ENCODE peak calls at places on chromosomes 11 and 22, in ten cellular contexts. P is GM12865; G is heart right ventricle; Y is MM.1S; S is gastrocnemius medialis; V is foreskin fibroblast; Q is body of pancreas; K is mammary epithelial cell; U is fibroblast of the aortic adventitia; E is naive thymus-derived CD4-positive, alpha-beta T cell. Z is an unnamed sample.

GRCh38 chr22:38417252-38418060 is 37.5 kb downstream of the KCNJ4 start:
- DNase-seq in Q (no peak), P (no peak), V (no peak), E (no peak), U (no peak), G (no peak), Y (no peak), S (no peak), K (no peak), Z (no peak)

GRCh38 chr11:97966901-97967300 is 1053.8 kb upstream of the CNTN5 start:
- DNase-seq in S (no peak), Y (no peak), E (no peak), Q (no peak), P (no peak), U (no peak), V (no peak), G (no peak), K (no peak), Z (no peak)

GRCh38 chr11:116856423-116856822 is 19.0 kb upstream of the APOA1 start:
- DNase-seq in K (no peak), E (no peak), Y (no peak), V (no peak), Q (no peak), P (no peak), S (no peak), U (no peak), G (no peak), Z (no peak)

GRCh38 chr11:47924184-47924671 is 56.1 kb upstream of the PTPRJ start:
- DNase-seq in U (peak), E (no peak), Q (peak), Y (no peak), K (peak), V (peak), P (no peak), S (no peak), G (no peak), Z (no peak)

GRCh38 chr11:83047515-83048225 is 24.0 kb downstream of the RAB30 start:
- DNase-seq in V (peak), K (no peak), S (no peak), P (no peak), Y (no peak), U (peak), Q (no peak), G (no peak), E (no peak), Z (no peak)

GRCh38 chr11:80240245-80240644 is 799.4 kb upstream of the TENM4 start:
- DNase-seq in U (no peak), Y (no peak), G (no peak), S (no peak), P (no peak), E (no peak), Q (no peak), V (no peak), K (no peak), Z (no peak)

GRCh38 chr11:69010964-69011623 is 2.0 kb downstream of the MRGPRF start:
- DNase-seq in S (peak), Q (peak), V (peak), E (no peak), U (peak), Y (no peak), P (no peak), K (peak), G (peak), Z (peak)

GRCh38 chr11:80432051-80432450 is 991.2 kb upstream of the TENM4 start:
- DNase-seq in S (no peak), Y (no peak), P (no peak), Q (no peak), U (no peak), E (no peak), V (no peak), K (no peak), G (no peak), Z (no peak)

GRCh38 chr11:126140932-126141291 is 70.5 kb downstream of the RPUSD4 start:
- DNase-seq in Y (no peak), P (no peak), V (peak), E (no peak), Q (peak), K (no peak), S (no peak), G (peak), U (peak), Z (no peak)

GRCh38 chr11:64447717-64448598 is 89.0 kb downstream of the RPS6KA4 start:
- DNase-seq in E (no peak), Q (peak), G (peak), Y (no peak), V (peak), U (peak), S (peak), K (no peak), P (peak), Z (no peak)

GRCh38 chr22:24920029-24920428 is 26.5 kb downstream of the LHFPL7 start:
- DNase-seq in Y (no peak), G (no peak), P (no peak), S (no peak), Q (no peak), K (no peak), V (no peak), U (no peak), E (no peak), Z (no peak)

GRCh38 chr22:50732681-50733080 is 5.3 kb upstream of the ACR start:
- DNase-seq in K (no peak), Y (no peak), Q (no peak), V (no peak), E (peak), P (no peak), S (no peak), G (peak), U (no peak), Z (no peak)

GRCh38 chr11:65210361-65210731 is 28.6 kb downstream of the CAPN1 start:
- DNase-seq in P (no peak), U (no peak), E (no peak), Y (no peak), Q (no peak), G (no peak), V (no peak), S (no peak), K (no peak), Z (no peak)

GRCh38 chr11:72848846-72849466 is 34.7 kb downstream of the ATG16L2 start:
- DNase-seq in U (peak), K (peak), V (peak), G (peak), P (peak), Y (peak), E (no peak), Q (peak), S (no peak), Z (no peak)

GRCh38 chr22:35726933-35727332 is 9.3 kb downstream of the APOL5 start:
- DNase-seq in Q (no peak), Y (no peak), S (no peak), V (no peak), P (no peak), K (no peak), G (no peak), U (no peak), E (no peak), Z (no peak)

GRCh38 chr22:20956258-20957117 is 10.6 kb upstream of the AIFM3 start:
- DNase-seq in P (no peak), Y (no peak), G (no peak), K (peak), U (peak), S (no peak), V (peak), Q (peak), E (no peak), Z (no peak)

GRCh38 chr11:67118059-67118766 is 850 bp upstream of the KDM2A start:
- DNase-seq in G (peak), Y (peak), S (peak), E (peak), P (peak), U (no peak), K (no peak), Q (peak), V (peak), Z (no peak)

GRCh38 chr11:64919627-64920026 is 2.6 kb upstream of the ATG2A start:
- DNase-seq in V (peak), G (no peak), S (no peak), U (no peak), E (no peak), Y (no peak), P (no peak), K (no peak), Q (no peak), Z (no peak)

GRCh38 chr11:2511421-2512369 is 66.9 kb downstream of the KCNQ1 start:
- DNase-seq in E (no peak), S (peak), G (peak), K (no peak), Q (peak), V (no peak), P (no peak), Y (no peak), U (no peak), Z (no peak)

GRCh38 chr11:67572747-67573419 is 10.7 kb upstream of the GSTP1 start:
- DNase-seq in K (peak), S (peak), U (peak), Q (peak), V (peak), E (no peak), P (peak), Y (peak), G (peak), Z (peak)

GRCh38 chr11:2975594-2975993 is 16.5 kb downstream of the NAP1L4 start:
- DNase-seq in Y (peak), E (no peak), P (peak), U (peak), K (no peak), G (peak), V (peak), S (peak), Q (peak), Z (no peak)

GRCh38 chr11:82546556-82547162 is 187.0 kb downstream of the FAM181B start:
- DNase-seq in U (no peak), P (no peak), K (no peak), Y (no peak), E (no peak), S (no peak), G (no peak), V (no peak), Q (peak), Z (no peak)

GRCh38 chr22:46798041-46798365 is 35.6 kb downstream of the TBC1D22A start:
- DNase-seq in Y (no peak), G (no peak), E (no peak), Q (no peak), P (no peak), V (no peak), S (no peak), U (no peak), K (no peak), Z (no peak)

DNA sequence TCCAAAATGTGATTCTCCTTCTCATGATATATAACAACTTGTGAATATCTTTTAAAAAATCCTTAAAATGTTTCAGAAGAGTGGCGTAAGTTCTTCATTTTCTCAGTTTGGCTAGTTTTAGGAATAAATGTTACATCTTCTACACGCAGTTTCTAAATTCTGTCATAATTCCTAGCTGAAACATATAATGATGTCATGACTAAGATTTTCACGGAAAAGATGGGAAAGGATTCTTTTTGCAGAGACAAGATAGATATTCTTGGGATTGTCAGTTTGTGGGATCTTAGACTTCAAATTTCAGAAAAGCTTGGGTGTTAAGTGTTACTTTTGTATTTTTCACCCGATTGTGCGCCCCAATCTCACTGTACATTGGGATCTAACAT is 1.7 kb downstream of the EED start:
- DNase-seq in K (no peak), Q (no peak), P (no peak), G (no peak), U (peak), Y (no peak), V (no peak), E (no peak), S (no peak), Z (no peak)
- H3K4me3 ChIP-seq in K (peak), Q (peak), P (peak), G (peak), U (peak), Y (peak), V (peak), E (peak), S (peak), Z (peak)

GRCh38 chr11:36053314-36053713 is 109.5 kb downstream of the LDLRAD3 start:
- DNase-seq in K (no peak), U (no peak), S (no peak), Y (no peak), E (no peak), G (no peak), V (no peak), P (no peak), Q (no peak), Z (no peak)
- H3K4me3 ChIP-seq in K (no peak), U (no peak), S (no peak), Y (no peak), E (no peak), G (no peak), V (no peak), P (no peak), Q (no peak), Z (no peak)

GRCh38 chr22:27335102-27335660 is 466.4 kb downstream of the MN1 start:
- DNase-seq in Q (no peak), S (no peak), U (no peak), P (no peak), Y (no peak), K (no peak), G (no peak), V (no peak), E (no peak), Z (no peak)

GRCh38 chr22:27329966-27330645 is 471.4 kb downstream of the MN1 start:
- DNase-seq in V (no peak), Y (no peak), K (no peak), P (no peak), G (no peak), S (no peak), E (no peak), Q (no peak), U (no peak), Z (no peak)

GRCh38 chr22:27327981-27328721 is 473.4 kb downstream of the MN1 start:
- DNase-seq in V (no peak), Y (no peak), U (no peak), P (no peak), Q (no peak), G (no peak), E (no peak), S (no peak), K (no peak), Z (no peak)

GRCh38 chr22:27329471-27329870 is 472.1 kb downstream of the MN1 start:
- DNase-seq in Q (no peak), U (no peak), P (no peak), S (no peak), Y (no peak), K (no peak), G (no peak), V (no peak), E (no peak), Z (no peak)

DNA sequence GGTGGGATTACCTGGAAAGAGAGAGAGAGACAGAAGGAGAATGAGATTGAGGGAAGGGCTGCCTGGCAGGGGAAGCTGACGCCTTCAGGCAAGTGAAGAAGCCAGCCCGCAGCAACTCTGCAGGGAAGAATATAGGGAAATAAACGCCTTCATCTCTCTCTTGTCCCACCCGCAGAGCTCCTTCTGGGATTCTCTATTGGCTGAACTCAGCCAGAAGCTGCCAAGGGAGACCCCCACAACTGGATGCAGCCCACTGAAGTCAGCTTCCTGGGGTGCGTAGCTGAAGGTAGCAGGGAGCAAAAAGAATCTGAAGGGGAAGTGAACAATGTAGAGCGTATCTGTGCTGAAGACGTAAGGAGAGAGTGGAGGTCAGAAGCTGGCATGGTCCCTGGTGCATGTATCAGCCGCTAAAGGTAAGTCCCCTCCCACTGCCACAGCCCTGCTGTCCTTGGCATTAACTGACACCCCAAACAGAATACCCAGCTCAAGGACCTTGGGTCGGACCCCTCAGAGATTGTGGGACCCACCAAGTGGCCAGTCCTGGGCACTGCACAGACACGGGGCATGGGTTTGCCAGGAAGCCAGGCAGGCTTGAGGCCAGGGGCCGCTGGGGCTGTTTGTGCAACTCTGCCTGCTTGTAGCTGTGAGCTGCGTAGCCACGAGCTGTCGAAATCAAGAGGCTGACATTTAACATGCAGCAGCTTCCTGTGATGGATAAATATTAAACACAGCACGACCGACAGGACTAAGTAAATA is 469.9 kb downstream of the MN1 start:
- DNase-seq in K (no peak), Q (peak), P (no peak), U (peak), Y (no peak), E (no peak), S (no peak), G (peak), V (peak), Z (peak)
- H3K4me3 ChIP-seq in K (no peak), Q (no peak), P (no peak), U (no peak), Y (no peak), E (no peak), S (no peak), G (no peak), V (no peak), Z (no peak)

GRCh38 chr11:104917259-104918112 is 19.2 kb upstream of the CASP12 start:
- DNase-seq in Q (no peak), S (no peak), E (no peak), Y (no peak), U (no peak), P (no peak), K (no peak), V (peak), G (no peak), Z (no peak)

GRCh38 chr11:104916442-104916841 is 18.2 kb upstream of the CASP12 start:
- DNase-seq in Q (no peak), S (no peak), G (no peak), Y (no peak), K (no peak), P (no peak), U (no peak), V (peak), E (no peak), Z (no peak)

DNA sequence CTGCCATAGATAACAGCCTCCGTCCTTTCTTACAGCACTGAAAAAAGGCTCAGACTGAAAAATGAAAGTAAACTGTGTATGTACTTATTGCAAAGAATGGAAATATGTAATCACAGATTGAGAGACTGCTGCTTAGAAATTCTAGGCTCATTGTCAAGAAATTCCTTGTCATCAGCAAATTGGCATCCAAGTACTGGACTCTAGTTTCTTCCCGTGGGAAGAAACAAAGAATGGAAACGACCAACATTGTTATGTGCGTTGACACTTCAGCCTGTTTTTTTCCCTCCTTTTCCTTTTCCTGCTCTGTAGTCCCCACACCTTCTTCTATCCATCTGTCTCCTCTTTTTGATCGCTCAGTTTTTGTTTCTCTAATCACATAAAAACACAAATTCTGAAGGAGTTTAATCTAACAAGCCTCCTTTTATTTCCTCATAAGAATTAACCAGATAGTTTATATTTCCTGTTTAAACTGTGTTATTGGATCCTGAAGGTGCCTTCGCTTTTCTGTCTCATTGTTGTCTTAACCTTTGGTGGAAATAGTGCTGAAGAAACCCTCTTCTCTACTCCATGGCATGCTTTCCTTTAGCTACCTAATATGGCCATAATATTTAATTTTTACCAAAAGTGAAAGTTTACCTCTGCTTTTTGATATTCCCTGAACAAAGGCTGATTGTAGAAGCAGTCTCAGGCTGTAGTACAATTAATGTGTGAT is 20.0 kb upstream of the CASP12 start:
- DNase-seq in P (no peak), Q (no peak), U (peak), S (no peak), E (no peak), Y (peak), G (no peak), V (peak), K (peak), Z (peak)
- H3K4me3 ChIP-seq in P (no peak), Q (peak), U (peak), S (peak), E (peak), Y (peak), G (peak), V (peak), K (no peak), Z (peak)

DNA sequence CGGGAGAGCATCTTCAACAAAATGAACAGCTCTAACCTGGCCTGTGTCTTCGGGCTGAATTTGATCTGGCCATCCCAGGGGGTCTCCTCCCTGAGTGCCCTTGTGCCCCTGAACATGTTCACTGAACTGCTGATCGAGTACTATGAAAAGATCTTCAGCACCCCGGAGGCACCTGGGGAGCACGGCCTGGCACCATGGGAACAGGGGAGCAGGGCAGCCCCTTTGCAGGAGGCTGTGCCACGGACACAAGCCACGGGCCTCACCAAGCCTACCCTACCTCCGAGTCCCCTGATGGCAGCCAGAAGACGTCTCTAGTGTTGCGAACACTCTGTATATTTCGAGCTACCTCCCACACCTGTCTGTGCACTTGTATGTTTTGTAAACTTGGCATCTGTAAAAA is 109.9 kb downstream of the ARHGAP8 start:
- DNase-seq in E (no peak), Y (no peak), P (no peak), G (no peak), V (no peak), S (no peak), K (no peak), Q (no peak), U (no peak), Z (no peak)
- H3K4me3 ChIP-seq in E (no peak), Y (no peak), P (no peak), G (no peak), V (no peak), S (no peak), K (no peak), Q (no peak), U (no peak), Z (no peak)

DNA sequence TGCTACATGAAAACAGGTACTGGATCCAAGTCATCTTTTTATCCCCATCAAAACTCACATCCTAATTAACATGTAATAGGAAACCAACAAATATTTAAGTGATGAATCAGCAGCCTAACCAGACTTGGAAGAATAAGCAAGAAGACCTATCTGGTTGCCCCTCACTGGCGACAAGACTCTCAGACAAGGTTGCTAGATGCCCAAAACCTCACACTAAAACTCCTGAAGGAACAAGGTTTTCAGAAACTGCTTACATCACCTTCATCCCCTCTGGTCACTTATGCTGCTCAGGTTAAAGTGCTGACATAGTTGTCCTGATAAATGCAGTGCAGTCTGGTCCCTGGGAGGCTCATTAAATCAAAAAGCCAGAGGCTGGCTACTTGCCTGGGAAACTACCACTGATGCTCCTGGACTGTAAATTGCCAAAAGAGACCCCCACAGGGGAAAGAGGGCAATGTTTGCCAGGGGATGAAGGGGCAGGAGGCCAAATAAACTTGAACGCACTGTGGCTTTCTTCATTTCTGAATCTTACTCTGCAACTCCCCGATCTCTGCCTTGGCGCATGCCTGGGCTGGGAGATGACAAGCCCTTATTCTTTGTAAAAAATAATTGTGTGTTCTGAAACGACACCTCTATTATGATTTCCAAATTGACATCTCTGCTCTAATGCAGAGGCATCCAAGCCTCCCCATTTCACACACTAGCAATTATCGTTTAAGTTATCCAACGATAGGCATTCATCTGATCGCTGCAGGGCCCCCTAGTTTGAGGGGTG is 72.7 kb downstream of the AMBRA1 start:
- DNase-seq in E (no peak), Q (no peak), S (no peak), Y (no peak), G (no peak), K (peak), P (no peak), U (peak), V (peak), Z (no peak)
- H3K4me3 ChIP-seq in E (no peak), Q (no peak), S (no peak), Y (no peak), G (no peak), K (no peak), P (no peak), U (no peak), V (no peak), Z (no peak)